ENCODE peak calls at places on chromosomes 3 and 15, in eight cellular contexts. F, Q, R, A, I, W, N and C are unnamed samples.

GRCh38 chr3:20353286-20353685 is 167.3 kb upstream of the SGO1 start:
- DNase-seq in F (no peak), A (no peak), W (no peak), I (no peak), Q (no peak), N (no peak), R (no peak), C (no peak)

GRCh38 chr3:70580021-70580420 is 267.6 kb upstream of the MDFIC2 start:
- DNase-seq in W (no peak), Q (no peak), I (no peak), F (no peak), A (no peak), R (no peak), N (no peak), C (no peak)

GRCh38 chr3:179373938-179374337 is 26.4 kb downstream of the MFN1 start:
- DNase-seq in F (no peak), W (no peak), I (no peak), Q (no peak), N (no peak), R (no peak), A (no peak), C (no peak)

GRCh38 chr3:52831500-52832301 is 1.2 kb upstream of the ITIH4 start:
- DNase-seq in F (no peak), A (peak), W (peak), R (no peak), I (peak), N (peak), Q (peak), C (no peak)

GRCh38 chr15:26453914-26454313 is 319.0 kb downstream of the GABRB3 start:
- DNase-seq in Q (no peak), W (no peak), N (no peak), R (no peak), I (no peak), F (peak), A (no peak), C (no peak)

GRCh38 chr3:168647582-168647981 is 551.9 kb upstream of the GOLIM4 start:
- DNase-seq in A (no peak), Q (no peak), I (no peak), W (no peak), N (peak), F (no peak), R (no peak), C (no peak)

GRCh38 chr3:61724801-61725200 is 163.4 kb downstream of the PTPRG start:
- DNase-seq in A (no peak), F (no peak), W (no peak), N (no peak), R (no peak), Q (no peak), I (no peak), C (no peak)

GRCh38 chr15:82851981-82852511 is 42.6 kb downstream of the WHAMM start:
- DNase-seq in F (no peak), W (no peak), N (peak), Q (no peak), R (no peak), A (no peak), I (no peak), C (peak)

GRCh38 chr3:144244662-144245061 is 273.0 kb downstream of the DIPK2A start:
- DNase-seq in I (no peak), A (no peak), Q (no peak), W (no peak), N (no peak), R (no peak), F (no peak), C (no peak)

GRCh38 chr3:58518304-58518789 is 18.6 kb downstream of the ACOX2 start:
- DNase-seq in N (peak), I (no peak), Q (no peak), F (no peak), W (no peak), R (no peak), A (no peak), C (no peak)

GRCh38 chr3:56952846-56953245 is 107.6 kb upstream of the SPATA12 start:
- DNase-seq in A (peak), W (no peak), N (no peak), I (no peak), F (no peak), R (no peak), Q (no peak), C (no peak)

GRCh38 chr3:12451960-12452359 is 32.3 kb upstream of the TSEN2 start:
- DNase-seq in R (no peak), W (no peak), I (peak), N (no peak), A (no peak), Q (no peak), F (no peak), C (no peak)

GRCh38 chr3:77055841-77056341 is 16.0 kb downstream of the ROBO2 start:
- DNase-seq in W (no peak), I (no peak), A (no peak), R (no peak), F (no peak), Q (no peak), N (no peak), C (no peak)

GRCh38 chr3:122294365-122294764 is 30.7 kb upstream of the CSTA start:
- DNase-seq in Q (no peak), A (no peak), N (no peak), F (no peak), R (no peak), I (no peak), W (peak), C (no peak)

GRCh38 chr3:45475145-45475544 is 86.8 kb downstream of the LARS2 start:
- DNase-seq in I (no peak), W (no peak), A (no peak), F (no peak), Q (no peak), R (no peak), N (no peak), C (no peak)

GRCh38 chr15:34812369-34812768 is 17.0 kb upstream of the ACTC1 start:
- DNase-seq in F (no peak), A (no peak), I (no peak), R (no peak), Q (no peak), N (peak), W (no peak), C (no peak)

GRCh38 chr3:58391156-58391865 is 42.3 kb downstream of the PDHB start:
- DNase-seq in I (no peak), R (no peak), A (no peak), F (no peak), Q (no peak), N (no peak), W (no peak), C (no peak)

GRCh38 chr15:32706704-32707103 is 11.1 kb upstream of the GREM1 start:
- DNase-seq in A (no peak), F (no peak), I (no peak), Q (no peak), N (peak), R (no peak), W (no peak), C (no peak)

GRCh38 chr3:111621535-111621934 is 26.4 kb upstream of the ZBED2 start:
- DNase-seq in W (no peak), F (peak), N (no peak), I (no peak), A (no peak), R (no peak), Q (no peak), C (no peak)

DNA sequence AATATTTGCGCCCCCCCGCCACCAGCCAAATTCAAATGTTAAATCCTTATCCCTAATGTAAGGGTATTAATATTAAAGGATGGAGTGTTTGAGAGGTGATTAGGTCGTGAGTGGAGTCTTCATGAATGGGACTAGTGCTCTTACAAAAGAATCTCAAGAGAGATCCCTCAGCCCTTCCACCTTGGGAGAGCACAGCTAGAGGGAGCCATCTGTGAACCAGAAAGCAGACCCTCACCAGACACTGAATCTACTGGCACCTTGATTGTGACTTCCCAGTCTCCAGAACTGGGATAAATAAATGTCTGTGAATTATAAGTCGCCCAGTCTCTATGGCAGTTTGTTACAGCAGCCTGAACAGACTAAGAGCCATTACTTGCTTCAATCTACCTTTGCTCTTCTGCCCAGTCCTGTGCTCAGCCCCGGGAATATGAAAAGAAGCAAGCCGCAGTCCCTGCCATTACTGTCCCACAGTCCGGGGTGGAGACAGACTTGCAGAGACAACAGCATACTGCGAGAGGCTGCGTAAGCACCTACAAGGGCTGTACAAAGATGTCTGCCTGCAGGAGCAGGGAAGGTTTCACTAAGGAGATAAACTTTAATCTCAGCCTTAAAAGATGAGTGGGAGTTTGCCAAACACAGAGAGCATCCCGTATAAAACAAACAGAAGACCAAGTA is 110.7 kb upstream of the TMCO5A start:
- DNase-seq in I (no peak), R (no peak), N (no peak), W (no peak), F (no peak), A (no peak), Q (no peak), C (no peak)
- TF ChIP-seq CTCF in I (no peak), R (no peak), N (no peak), W (no peak), F (no peak), A (no peak), Q (no peak), C (no peak)

GRCh38 chr15:99170476-99171065 is 65.7 kb downstream of the SYNM start:
- DNase-seq in F (no peak), R (no peak), I (no peak), N (no peak), W (no peak), A (no peak), Q (no peak), C (no peak)
- TF ChIP-seq CTCF in F (no peak), R (no peak), I (no peak), N (no peak), W (no peak), A (no peak), Q (peak), C (no peak)

GRCh38 chr3:169966086-169966950 is at the start of gene SEC62:
- DNase-seq in A (peak), Q (peak), I (peak), W (peak), N (peak), F (peak), R (peak), C (peak)
- TF ChIP-seq CTCF in A (no peak), Q (peak), I (peak), W (peak), N (peak), F (no peak), R (peak), C (peak)

DNA sequence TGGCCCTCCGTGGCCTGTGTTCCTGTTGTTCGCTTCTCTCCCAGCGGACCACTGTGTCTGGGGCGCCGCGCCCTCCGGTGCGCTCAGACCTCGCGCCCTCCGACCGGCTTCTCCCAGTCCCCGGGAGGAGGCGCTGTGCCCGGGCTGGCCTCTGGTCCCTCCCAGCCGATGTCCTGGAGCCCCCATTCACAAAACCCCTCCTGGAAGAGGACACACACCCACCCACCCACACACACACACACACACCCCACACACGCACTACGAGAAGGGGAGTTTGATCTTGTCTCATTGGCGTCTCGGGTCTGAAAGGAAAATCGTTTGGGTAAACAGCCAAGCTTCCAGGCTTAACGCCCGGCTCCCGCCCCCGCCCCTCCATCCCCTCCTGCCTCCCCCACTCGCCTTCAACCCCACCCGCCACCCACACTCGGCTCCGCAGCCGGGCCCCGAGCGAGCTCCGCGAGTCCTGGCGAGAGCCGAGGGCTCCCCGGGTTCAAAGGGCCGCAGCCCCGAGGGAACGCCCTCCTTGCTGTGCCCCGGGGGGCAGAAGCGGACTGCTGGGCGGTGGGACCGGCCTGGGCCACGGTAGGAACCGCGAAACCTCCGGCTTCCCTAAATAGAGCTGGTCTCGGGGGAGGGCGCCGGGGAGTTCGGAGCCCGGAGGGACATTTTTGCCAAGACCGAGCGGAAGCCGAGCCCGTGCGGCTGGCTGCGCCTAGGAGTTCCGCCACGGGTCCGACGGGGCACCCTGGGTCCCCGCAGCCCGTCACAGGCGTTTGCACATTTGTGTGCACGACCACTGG is 23.6 kb downstream of the NR2F2 start:
- DNase-seq in W (no peak), F (peak), I (peak), R (no peak), N (peak), A (no peak), Q (peak), C (peak)
- TF ChIP-seq CTCF in W (peak), F (peak), I (peak), R (peak), N (peak), A (no peak), Q (peak), C (peak)

DNA sequence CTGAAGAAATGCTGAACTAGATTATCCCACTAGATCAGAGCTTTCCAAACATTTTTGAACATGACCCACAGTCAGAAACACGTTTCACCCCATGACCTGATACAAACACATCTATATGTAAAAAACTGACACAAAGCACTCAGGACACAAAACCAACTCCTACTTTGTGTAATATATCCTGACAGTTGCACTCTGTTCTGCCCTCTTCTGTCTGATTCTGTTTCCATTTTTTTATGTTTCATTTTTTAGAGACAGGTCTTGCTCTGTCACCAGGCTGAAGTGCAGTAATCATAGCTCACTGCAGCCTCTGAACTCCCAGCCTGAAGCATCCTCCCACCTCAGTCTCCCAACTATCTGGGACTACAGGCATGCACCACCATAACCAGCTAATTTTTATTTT is 15.8 kb upstream of the RFTN1 start:
- DNase-seq in A (no peak), Q (no peak), R (no peak), W (no peak), F (no peak), I (no peak), N (peak), C (no peak)
- TF ChIP-seq CTCF in A (no peak), Q (no peak), R (no peak), W (no peak), F (no peak), I (no peak), N (peak), C (no peak)

DNA sequence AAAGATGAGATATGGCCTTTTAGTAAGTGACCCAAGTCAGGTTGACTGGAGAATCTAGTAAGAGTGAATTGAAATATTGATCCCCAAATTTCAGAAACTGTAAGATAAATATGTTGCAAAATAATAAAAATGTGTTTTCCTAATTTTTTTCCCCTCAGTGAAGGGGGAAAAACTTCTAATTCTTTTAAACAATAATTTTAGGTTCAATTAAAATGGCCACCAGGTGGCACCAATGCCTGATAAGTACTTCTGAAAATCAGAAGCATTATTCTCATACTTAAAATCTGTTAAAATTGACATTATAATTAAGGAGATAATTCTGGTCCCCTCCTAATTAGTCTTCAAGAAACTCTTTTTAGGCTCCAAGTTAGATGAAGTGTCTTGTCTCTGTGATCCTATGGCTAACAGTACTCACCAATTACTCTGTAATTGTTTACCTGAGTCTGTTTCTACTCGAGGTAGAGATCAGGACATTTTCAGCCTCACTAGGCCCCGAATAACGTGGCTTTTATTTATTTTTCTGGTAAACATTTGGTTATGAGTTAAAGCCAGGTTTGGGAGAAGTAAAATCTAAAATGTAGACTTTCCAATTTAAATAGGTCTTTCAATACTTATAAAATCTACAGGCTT is 52.6 kb downstream of the NMD3 start:
- DNase-seq in N (peak), W (peak), F (peak), R (no peak), Q (no peak), I (no peak), A (no peak), C (no peak)
- TF ChIP-seq CTCF in N (peak), W (peak), F (peak), R (peak), Q (peak), I (peak), A (peak), C (peak)

GRCh38 chr15:54273928-54274327 is 295.7 kb downstream of the UNC13C start:
- DNase-seq in N (no peak), W (no peak), R (no peak), Q (no peak), F (peak), A (no peak), I (no peak), C (no peak)
- TF ChIP-seq CTCF in N (no peak), W (no peak), R (no peak), Q (no peak), F (peak), A (no peak), I (no peak), C (peak)

DNA sequence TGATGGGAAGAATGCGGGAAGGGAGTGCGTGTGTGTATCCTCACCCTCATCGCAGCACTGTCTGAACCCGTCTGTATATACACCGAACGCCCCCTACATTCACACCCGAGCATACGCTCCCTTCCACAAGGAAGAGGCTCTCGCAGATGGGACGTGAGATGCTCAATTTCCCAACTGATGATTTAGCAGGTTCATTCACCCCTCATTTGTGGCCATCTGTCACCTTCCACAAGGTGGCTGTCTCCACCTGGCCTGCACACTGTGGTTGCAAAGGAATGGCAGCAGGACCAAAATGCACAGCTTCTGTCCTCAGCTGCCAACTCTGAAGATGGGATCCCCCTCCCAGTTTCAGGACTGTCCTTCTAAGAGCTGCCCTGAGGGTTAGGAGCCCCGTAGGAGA is 19.4 kb upstream of the SLC6A1 start:
- DNase-seq in W (no peak), I (no peak), R (no peak), N (no peak), Q (no peak), A (no peak), F (no peak), C (no peak)
- TF ChIP-seq CTCF in W (no peak), I (peak), R (peak), N (no peak), Q (no peak), A (no peak), F (no peak), C (no peak)

DNA sequence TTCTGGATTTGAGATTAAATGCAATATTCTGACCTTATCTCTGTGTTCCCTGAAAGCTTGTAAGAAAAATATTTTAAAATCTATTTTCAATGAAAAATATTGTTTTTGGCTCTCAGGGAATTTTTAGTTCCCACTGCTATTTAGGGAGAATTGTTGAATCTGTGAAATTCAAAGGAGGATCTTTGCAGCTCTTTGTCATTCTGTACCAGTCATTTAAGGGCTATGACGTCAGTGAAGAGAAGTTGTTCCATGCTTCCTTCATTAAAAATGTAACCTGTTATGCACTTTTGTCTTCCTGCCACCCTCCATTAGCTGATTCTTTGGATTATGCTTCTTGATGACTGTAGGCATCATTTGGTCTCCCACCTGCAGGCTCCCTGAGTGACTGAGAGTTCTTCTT is 427.8 kb upstream of the C2CD4B start:
- DNase-seq in Q (no peak), R (no peak), N (no peak), W (no peak), I (no peak), F (no peak), A (no peak), C (no peak)
- TF ChIP-seq CTCF in Q (no peak), R (no peak), N (no peak), W (no peak), I (no peak), F (no peak), A (no peak), C (no peak)

DNA sequence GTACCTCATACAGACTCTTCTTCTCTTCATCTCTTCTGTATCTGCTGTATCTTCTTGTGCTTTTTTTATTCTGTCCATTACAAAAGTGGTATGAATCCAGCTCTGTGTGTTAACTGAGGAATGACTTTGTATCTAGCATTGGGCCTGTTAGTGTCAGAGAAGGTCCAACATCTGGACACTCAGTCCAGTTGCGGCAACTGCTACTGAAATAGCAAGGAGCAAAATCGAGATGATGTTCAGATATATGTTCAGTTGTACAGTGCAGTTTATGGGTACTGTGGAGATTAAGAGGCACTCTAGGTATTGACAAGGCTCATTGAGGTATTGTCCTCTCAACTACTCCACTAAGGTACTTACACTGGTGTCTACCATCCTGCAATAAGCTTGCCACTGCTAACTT is 42.6 kb downstream of the KLHDC8B start:
- DNase-seq in N (no peak), A (no peak), R (no peak), F (no peak), Q (no peak), I (no peak), W (no peak), C (no peak)
- TF ChIP-seq CTCF in N (no peak), A (no peak), R (no peak), F (no peak), Q (no peak), I (no peak), W (no peak), C (no peak)